ENCODE peak calls at places on chromosomes 7 and 10, in ten cellular contexts. U is fibroblast of pulmonary artery, H is uterus, M is neural progenitor cell, S is ovary, N is NB4, J is mesothelial cell of epicardium, W is DND-41, R is MM.1S, O is dorsolateral prefrontal cortex. D is an unnamed sample.

GRCh38 chr7:108525327-108525984 is 479 bp downstream of the PNPLA8 start:
- DNase-seq in U (peak), H (no peak), M (peak), S (no peak), N (peak), J (no peak), W (peak), R (peak), O (no peak), D (peak)

GRCh38 chr10:128242641-128243040 is 116.4 kb upstream of the MKI67 start:
- DNase-seq in U (no peak), H (no peak), M (no peak), S (no peak), N (no peak), J (no peak), W (no peak), R (no peak), O (no peak), D (no peak)

GRCh38 chr7:77989981-77990566 is 191.5 kb downstream of the PHTF2 start:
- DNase-seq in U (peak), H (no peak), M (no peak), S (no peak), N (peak), J (no peak), W (peak), R (no peak), O (no peak), D (peak)

GRCh38 chr7:28409716-28410627 is 2.3 kb upstream of the CREB5 start:
- DNase-seq in U (peak), H (peak), M (peak), S (peak), N (no peak), J (peak), W (no peak), R (no peak), O (peak), D (peak)

GRCh38 chr7:76054129-76055120 is 6.5 kb downstream of the MDH2 start:
- DNase-seq in U (peak), H (no peak), M (peak), S (no peak), N (peak), J (no peak), W (no peak), R (no peak), O (no peak), D (peak)

GRCh38 chr7:155733582-155734444 is 78.5 kb downstream of the SHH start:
- DNase-seq in U (no peak), H (no peak), M (no peak), S (no peak), N (peak), J (no peak), W (no peak), R (no peak), O (no peak), D (no peak)

GRCh38 chr10:18418579-18419210 is 232.7 kb downstream of the NSUN6 start:
- DNase-seq in U (peak), H (no peak), M (no peak), S (no peak), N (peak), J (no peak), W (no peak), R (no peak), O (no peak), D (no peak)

GRCh38 chr7:70696139-70696782 is 435.7 kb upstream of the GALNT17 start:
- DNase-seq in U (no peak), H (no peak), M (peak), S (no peak), N (no peak), J (no peak), W (peak), R (peak), O (no peak), D (no peak)

GRCh38 chr10:79316671-79317431 is 30.4 kb upstream of the PPIF start:
- DNase-seq in U (no peak), H (no peak), M (no peak), S (no peak), N (peak), J (no peak), W (peak), R (peak), O (no peak), D (no peak)

GRCh38 chr7:44530990-44531389 is 10.1 kb downstream of the NPC1L1 start:
- DNase-seq in U (no peak), H (no peak), M (no peak), S (no peak), N (no peak), J (no peak), W (no peak), R (no peak), O (no peak), D (peak)

GRCh38 chr7:82506702-82507101 is 63.1 kb upstream of the CACNA2D1 start:
- DNase-seq in U (peak), H (no peak), M (no peak), S (peak), N (no peak), J (no peak), W (no peak), R (no peak), O (peak), D (no peak)

GRCh38 chr7:98557538-98558031 is 59.5 kb upstream of the NPTX2 start:
- DNase-seq in U (no peak), H (no peak), M (no peak), S (no peak), N (no peak), J (no peak), W (no peak), R (no peak), O (no peak), D (no peak)

GRCh38 chr10:99370993-99371392 is 41.8 kb downstream of the CNNM1 start:
- DNase-seq in U (peak), H (no peak), M (peak), S (no peak), N (peak), J (no peak), W (no peak), R (peak), O (no peak), D (peak)

GRCh38 chr7:11714676-11715075 is 117.3 kb downstream of the THSD7A start:
- DNase-seq in U (peak), H (no peak), M (no peak), S (no peak), N (no peak), J (no peak), W (no peak), R (no peak), O (no peak), D (no peak)

GRCh38 chr7:19011212-19011611 is 106.2 kb downstream of the TWIST1 start:
- DNase-seq in U (peak), H (no peak), M (no peak), S (no peak), N (no peak), J (no peak), W (no peak), R (no peak), O (no peak), D (no peak)

GRCh38 chr10:104680467-104681401 is 39.6 kb downstream of the SORCS3 start:
- DNase-seq in U (no peak), H (no peak), M (peak), S (peak), N (no peak), J (peak), W (no peak), R (no peak), O (peak), D (no peak)

GRCh38 chr10:114876169-114876568 is 54.6 kb downstream of the FHIP2A start:
- DNase-seq in U (no peak), H (no peak), M (no peak), S (no peak), N (peak), J (no peak), W (no peak), R (no peak), O (no peak), D (peak)

GRCh38 chr10:101839421-101840063 is 4.1 kb downstream of the KCNIP2 start:
- DNase-seq in U (peak), H (no peak), M (peak), S (peak), N (no peak), J (no peak), W (peak), R (no peak), O (no peak), D (peak)

GRCh38 chr10:34228066-34228465 is 587.0 kb downstream of the PARD3 start:
- DNase-seq in U (no peak), H (no peak), M (no peak), S (no peak), N (no peak), J (no peak), W (no peak), R (no peak), O (no peak), D (no peak)

GRCh38 chr10:79905322-79906314 is 43.3 kb downstream of the SFTPD start:
- DNase-seq in U (peak), H (no peak), M (no peak), S (no peak), N (peak), J (no peak), W (no peak), R (peak), O (no peak), D (peak)

GRCh38 chr10:77455538-77455937 is 182.1 kb downstream of the KCNMA1 start:
- DNase-seq in U (no peak), H (no peak), M (no peak), S (no peak), N (no peak), J (no peak), W (no peak), R (no peak), O (no peak), D (peak)

GRCh38 chr10:36141786-36142560 is 499.9 kb upstream of the FZD8 start:
- DNase-seq in U (no peak), H (no peak), M (no peak), S (no peak), N (no peak), J (no peak), W (no peak), R (no peak), O (no peak), D (no peak)

GRCh38 chr7:2321020-2321419 is 6.8 kb upstream of the SNX8 start:
- DNase-seq in U (no peak), H (no peak), M (peak), S (no peak), N (no peak), J (no peak), W (no peak), R (no peak), O (no peak), D (no peak)
- TF ChIP-seq CTCF in U (peak), H (no peak), M (peak), S (no peak), N (no peak), J (no peak), W (no peak), R (no peak), O (no peak), D (no peak)

GRCh38 chr10:16853809-16854208 is 36.6 kb upstream of the RSU1 start:
- DNase-seq in U (no peak), H (no peak), M (no peak), S (no peak), N (no peak), J (no peak), W (no peak), R (no peak), O (no peak), D (no peak)

GRCh38 chr10:16856092-16856491 is 38.9 kb upstream of the RSU1 start:
- DNase-seq in U (no peak), H (no peak), M (no peak), S (no peak), N (no peak), J (no peak), W (no peak), R (no peak), O (no peak), D (peak)

GRCh38 chr10:16856567-16856966 is 39.3 kb upstream of the RSU1 start:
- DNase-seq in U (peak), H (no peak), M (peak), S (no peak), N (no peak), J (no peak), W (no peak), R (no peak), O (no peak), D (no peak)

GRCh38 chr10:16854623-16855022 is 37.4 kb upstream of the RSU1 start:
- DNase-seq in U (peak), H (no peak), M (no peak), S (no peak), N (no peak), J (no peak), W (no peak), R (no peak), O (no peak), D (no peak)

DNA sequence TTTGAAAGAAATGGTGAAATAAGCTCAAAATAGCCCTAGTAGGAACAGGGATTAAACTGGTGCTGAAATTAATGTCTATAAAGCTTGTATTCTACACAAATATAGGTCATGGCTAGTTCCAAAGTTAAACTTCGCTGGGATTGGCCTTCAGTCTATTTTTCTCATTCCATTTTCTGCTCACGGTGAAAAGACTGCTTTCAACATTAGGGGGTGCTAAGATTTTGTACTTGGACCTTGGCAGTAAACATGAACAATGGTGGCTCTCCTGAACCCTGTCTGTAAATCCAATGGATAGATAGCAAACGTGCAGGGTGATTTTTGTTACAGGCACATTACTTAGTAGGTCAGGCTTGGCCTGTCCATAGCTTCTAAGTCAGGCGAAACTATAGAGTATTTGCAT is 36.0 kb upstream of the RSU1 start:
- DNase-seq in U (peak), H (no peak), M (no peak), S (no peak), N (peak), J (no peak), W (no peak), R (no peak), O (no peak), D (peak)
- TF ChIP-seq CTCF in U (peak), H (no peak), M (no peak), S (no peak), N (no peak), J (no peak), W (peak), R (peak), O (peak), D (peak)

DNA sequence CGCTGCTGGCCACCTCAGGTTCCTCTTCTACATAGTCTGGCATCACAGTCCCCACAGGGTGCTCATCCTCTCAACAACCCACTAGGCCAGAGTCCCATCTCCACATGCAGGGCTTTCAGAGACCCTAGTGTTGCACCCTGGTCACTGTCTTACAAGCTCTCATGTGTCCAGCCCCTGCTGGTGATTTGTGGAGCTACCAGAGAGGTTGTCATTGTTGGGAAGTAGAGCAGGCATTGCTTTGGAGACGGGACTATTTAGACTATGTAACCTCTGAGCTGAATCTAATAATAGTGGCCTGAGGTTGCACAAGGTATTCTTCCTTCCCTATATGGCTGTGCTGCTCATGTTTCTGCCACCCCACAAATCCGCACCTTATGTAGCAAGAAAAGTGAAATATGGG is 135.3 kb upstream of the VWC2 start:
- DNase-seq in U (no peak), H (no peak), M (no peak), S (no peak), N (peak), J (no peak), W (no peak), R (no peak), O (no peak), D (no peak)
- TF ChIP-seq CTCF in U (no peak), H (no peak), M (peak), S (no peak), N (peak), J (no peak), W (peak), R (no peak), O (no peak), D (no peak)

DNA sequence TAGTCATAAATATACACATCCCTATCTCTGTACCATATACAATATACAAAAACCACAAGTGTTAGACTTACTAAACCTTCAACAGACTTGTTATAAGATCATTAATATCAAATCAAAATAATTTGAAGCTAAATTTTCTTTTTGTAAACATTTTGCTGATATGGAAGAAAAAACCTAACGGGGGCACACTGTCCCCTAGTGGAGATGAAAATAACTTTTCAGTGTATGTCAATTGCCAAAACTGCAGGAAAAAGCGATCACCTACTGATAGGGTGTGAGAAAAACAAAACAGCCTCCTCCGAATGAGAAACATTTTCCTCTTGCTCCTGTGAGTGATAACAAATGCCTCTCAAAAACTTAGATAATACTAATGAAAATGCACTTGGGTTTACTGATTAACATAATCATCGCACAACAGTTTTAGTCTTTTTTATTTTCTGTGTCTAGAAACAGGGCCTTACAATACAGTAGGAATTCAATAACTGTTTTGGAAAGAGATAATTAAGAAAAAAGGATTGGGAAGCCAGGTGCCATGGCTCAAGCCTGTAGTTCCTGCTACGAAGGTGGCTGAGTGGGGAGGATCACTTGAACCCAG is 322.7 kb downstream of the CRPPA start:
- DNase-seq in U (peak), H (no peak), M (peak), S (no peak), N (peak), J (no peak), W (no peak), R (no peak), O (no peak), D (peak)
- TF ChIP-seq CTCF in U (peak), H (no peak), M (peak), S (no peak), N (peak), J (peak), W (peak), R (peak), O (no peak), D (peak)

GRCh38 chr10:86504510-86504909 is 17.1 kb downstream of the WAPL start:
- DNase-seq in U (no peak), H (no peak), M (no peak), S (no peak), N (no peak), J (no peak), W (no peak), R (no peak), O (no peak), D (no peak)
- TF ChIP-seq CTCF in U (no peak), H (no peak), M (no peak), S (no peak), N (no peak), J (no peak), W (no peak), R (no peak), O (no peak), D (no peak)

DNA sequence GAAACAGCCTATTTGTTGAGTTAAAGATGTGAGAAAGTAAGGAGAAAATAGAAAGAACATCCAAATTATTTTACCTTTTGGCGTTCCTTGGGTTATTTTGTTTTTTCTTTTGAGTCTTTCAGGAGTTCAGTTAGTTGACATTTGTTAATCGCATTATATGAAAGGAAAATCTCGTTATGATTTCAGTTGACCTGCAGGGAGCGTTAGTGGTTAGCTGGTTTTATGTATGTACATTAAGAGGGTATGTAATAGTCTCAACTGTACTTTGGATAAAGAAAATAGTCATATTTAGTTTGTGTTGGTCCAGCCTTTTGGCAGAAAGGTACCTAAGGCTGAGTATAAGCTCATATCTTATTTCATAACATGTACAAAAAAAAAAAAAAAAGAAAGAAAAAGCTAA is 4.0 kb downstream of the BMPER start:
- DNase-seq in U (no peak), H (no peak), M (no peak), S (no peak), N (no peak), J (no peak), W (no peak), R (no peak), O (no peak), D (no peak)
- TF ChIP-seq CTCF in U (no peak), H (no peak), M (no peak), S (no peak), N (no peak), J (no peak), W (no peak), R (no peak), O (no peak), D (no peak)

GRCh38 chr10:125742465-125742864 is 23.0 kb downstream of the EDRF1 start:
- DNase-seq in U (peak), H (no peak), M (no peak), S (no peak), N (peak), J (no peak), W (no peak), R (no peak), O (no peak), D (no peak)
- TF ChIP-seq CTCF in U (peak), H (no peak), M (no peak), S (no peak), N (no peak), J (no peak), W (peak), R (peak), O (peak), D (no peak)

GRCh38 chr10:4183761-4184261 is 398.8 kb upstream of the KLF6 start:
- DNase-seq in U (peak), H (no peak), M (no peak), S (no peak), N (no peak), J (no peak), W (no peak), R (no peak), O (no peak), D (peak)
- TF ChIP-seq CTCF in U (no peak), H (no peak), M (no peak), S (no peak), N (no peak), J (no peak), W (no peak), R (no peak), O (no peak), D (no peak)

GRCh38 chr10:74823791-74824183 is 2.6 kb upstream of the KAT6B start:
- DNase-seq in U (no peak), H (no peak), M (no peak), S (no peak), N (no peak), J (no peak), W (no peak), R (no peak), O (no peak), D (no peak)

GRCh38 chr10:74825371-74826141 is 844 bp upstream of the KAT6B start:
- DNase-seq in U (no peak), H (no peak), M (peak), S (peak), N (no peak), J (peak), W (peak), R (peak), O (peak), D (no peak)

GRCh38 chr10:74824184-74825032 is 2.0 kb upstream of the KAT6B start:
- DNase-seq in U (peak), H (peak), M (peak), S (no peak), N (no peak), J (peak), W (peak), R (no peak), O (no peak), D (no peak)

GRCh38 chr10:74826142-74827044 is at the start of gene KAT6B:
- DNase-seq in U (peak), H (peak), M (peak), S (peak), N (peak), J (peak), W (peak), R (peak), O (peak), D (peak)

DNA sequence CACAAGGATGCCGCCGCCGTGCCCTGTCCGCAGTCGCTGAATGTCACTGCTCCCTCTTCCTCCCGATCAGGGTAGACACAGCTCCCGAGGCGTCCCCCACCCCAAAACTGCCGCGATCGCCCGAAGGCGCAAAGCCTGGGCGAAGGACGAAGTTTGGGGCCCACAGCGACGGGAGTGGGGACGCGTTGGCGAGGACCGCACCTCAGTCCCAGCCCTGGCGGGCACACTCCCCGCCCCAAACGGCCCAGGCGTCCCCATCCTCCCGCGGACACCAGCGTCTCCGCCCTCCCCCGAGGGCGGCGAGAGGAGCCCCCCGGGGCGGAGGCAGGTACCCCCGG is 1.4 kb upstream of the KAT6B start:
- DNase-seq in U (no peak), H (peak), M (peak), S (no peak), N (peak), J (peak), W (peak), R (peak), O (peak), D (no peak)
- TF ChIP-seq CTCF in U (no peak), H (no peak), M (no peak), S (no peak), N (no peak), J (no peak), W (no peak), R (no peak), O (no peak), D (no peak)

GRCh38 chr10:122206471-122207065 is 64.5 kb upstream of the BTBD16 start:
- DNase-seq in U (no peak), H (no peak), M (no peak), S (no peak), N (peak), J (no peak), W (no peak), R (no peak), O (no peak), D (peak)
- TF ChIP-seq CTCF in U (no peak), H (no peak), M (no peak), S (no peak), N (no peak), J (no peak), W (no peak), R (no peak), O (no peak), D (no peak)